ENCODE peak calls at places on chromosomes 6 and 20, in six cellular contexts. B, G, W, P, M and H are unnamed samples.

GRCh38 chr6:69155467-69155866 is 520.4 kb downstream of the ADGRB3 start:
- DNase-seq in P (no peak), B (no peak), W (no peak), G (no peak), M (no peak), H (no peak)

GRCh38 chr6:48490658-48491057 is 379.7 kb upstream of the PTCHD4 start:
- DNase-seq in W (no peak), B (no peak), M (no peak), P (no peak), G (no peak), H (no peak)

GRCh38 chr6:134415194-134415593 is 97.3 kb upstream of the SGK1 start:
- DNase-seq in G (no peak), M (no peak), B (no peak), P (no peak), W (no peak), H (no peak)

GRCh38 chr20:10769700-10770099 is 95.9 kb upstream of the JAG1 start:
- DNase-seq in M (peak; percentile 42), W (no peak), G (no peak), P (no peak), B (no peak), H (no peak)

GRCh38 chr6:15089569-15090144 is 156.2 kb upstream of the JARID2 start:
- DNase-seq in P (no peak), B (no peak), W (peak; percentile 76), M (peak; percentile 89), G (no peak), H (no peak)

GRCh38 chr20:58072695-58073671 is 155.5 kb downstream of the ANKRD60 start:
- DNase-seq in M (no peak), W (no peak), B (no peak), G (no peak), P (no peak), H (no peak)

GRCh38 chr20:5504061-5504739 is 187.4 kb upstream of the PROKR2 start:
- DNase-seq in P (no peak), W (no peak), G (peak; percentile 59), B (no peak), M (no peak), H (no peak)

GRCh38 chr20:63235399-63235983 is at the start of gene BIRC7:
- DNase-seq in P (no peak), G (no peak), M (no peak), B (no peak), W (no peak), H (no peak)

GRCh38 chr6:1890071-1890470 is 280.4 kb downstream of the FOXC1 start:
- DNase-seq in W (no peak), M (peak; percentile 92), B (no peak), G (no peak), P (no peak), H (peak; percentile 94)

GRCh38 chr6:111555041-111555440 is 50.6 kb downstream of the TRAF3IP2 start:
- DNase-seq in G (no peak), W (no peak), M (no peak), B (no peak), P (no peak), H (no peak)

GRCh38 chr6:105566503-105566902 is 163.6 kb upstream of the PREP start:
- DNase-seq in G (no peak), W (no peak), B (no peak), M (no peak), P (no peak), H (no peak)

GRCh38 chr6:108837236-108837971 is 10.8 kb upstream of the ARMC2 start:
- DNase-seq in G (no peak), W (no peak), B (no peak), M (no peak), P (no peak), H (peak; percentile 14)

GRCh38 chr20:18412202-18412901 is 54.5 kb downstream of the DZANK1 start:
- DNase-seq in G (no peak), W (no peak), M (no peak), B (no peak), P (no peak), H (no peak)

GRCh38 chr6:28634406-28634757 is 108.7 kb downstream of the GPX5 start:
- DNase-seq in P (no peak), M (no peak), B (no peak), G (no peak), W (no peak), H (no peak)

GRCh38 chr20:32737371-32738223 is 5.7 kb downstream of the COMMD7 start:
- DNase-seq in M (peak; percentile 41), W (no peak), B (no peak), G (no peak), P (peak; percentile 68), H (peak; percentile 54)

GRCh38 chr6:43964659-43965570 is 162.3 kb downstream of the MRPL14 start:
- DNase-seq in B (no peak), P (no peak), M (no peak), G (no peak), W (no peak), H (no peak)

GRCh38 chr6:90895299-90896164 is 308.7 kb upstream of the MAP3K7 start:
- DNase-seq in P (no peak), M (no peak), G (no peak), B (no peak), W (no peak), H (no peak)

GRCh38 chr6:89287351-89288028 is 27.6 kb downstream of the GABRR2 start:
- DNase-seq in P (no peak), W (no peak), G (no peak), B (no peak), M (no peak), H (no peak)

GRCh38 chr20:4592316-4593148 is 129.2 kb upstream of the PRND start:
- DNase-seq in M (peak; percentile 30), G (peak; percentile 52), P (no peak), B (no peak), W (no peak), H (peak; percentile 22)

GRCh38 chr20:34300809-34301586 is 2.2 kb downstream of the AHCY start:
- DNase-seq in M (no peak), P (no peak), B (no peak), W (no peak), G (no peak), H (no peak)

GRCh38 chr20:63520594-63520938 is at the start of gene PPDPF:
- DNase-seq in P (no peak), B (peak; percentile 75), W (no peak), M (peak; percentile 83), G (peak; percentile 90), H (peak; percentile 78)

GRCh38 chr6:113428702-113429101 is 428.4 kb upstream of the MARCKS start:
- DNase-seq in M (peak; percentile 27), P (no peak), B (no peak), G (no peak), W (no peak), H (no peak)

GRCh38 chr6:27873101-27874030 is 38.8 kb downstream of the OR2B2 start:
- DNase-seq in W (peak; percentile 59), G (no peak), B (no peak), M (peak; percentile 72), P (peak; percentile 80), H (peak; percentile 78)

GRCh38 chr20:23419995-23420901 is 1.0 kb downstream of the NAPB start:
- DNase-seq in B (peak; percentile 32), P (no peak), G (peak; percentile 62), M (peak; percentile 58), W (no peak), H (peak; percentile 70)

GRCh38 chr6:116682334-116682712 is 1.3 kb downstream of the KPNA5 start:
- DNase-seq in G (peak; percentile 31), M (peak; percentile 52), W (no peak), P (no peak), B (no peak), H (peak; percentile 46)

GRCh38 chr6:4936681-4937041 is 67.2 kb downstream of the RPP40 start:
- DNase-seq in B (no peak), P (no peak), G (no peak), W (no peak), M (peak; percentile 62), H (no peak)

GRCh38 chr20:59560588-59561227 is 43.6 kb upstream of the PHACTR3 start:
- DNase-seq in G (no peak), B (no peak), M (no peak), P (no peak), W (no peak), H (peak; percentile 12)

GRCh38 chr6:21413428-21413827 is 180.1 kb upstream of the SOX4 start:
- DNase-seq in P (no peak), W (no peak), G (no peak), M (no peak), B (no peak), H (no peak)

GRCh38 chr6:21137708-21138358 is 455.7 kb upstream of the SOX4 start:
- DNase-seq in P (no peak), G (no peak), M (no peak), W (no peak), B (no peak), H (no peak)

GRCh38 chr6:110561016-110561396 is 84.6 kb upstream of the SLC22A16 start:
- DNase-seq in W (no peak), G (no peak), B (no peak), M (no peak), P (no peak), H (no peak)

GRCh38 chr6:44855562-44856494 is 468.3 kb downstream of the CDC5L start:
- DNase-seq in M (no peak), P (no peak), G (no peak), W (peak; percentile 68), B (no peak), H (no peak)

GRCh38 chr6:12557760-12558159 is 158.8 kb upstream of the PHACTR1 start:
- DNase-seq in M (no peak), G (no peak), B (no peak), P (no peak), W (no peak), H (no peak)

GRCh38 chr20:364905-365794 is 15.4 kb upstream of the TRIB3 start:
- DNase-seq in W (no peak), G (no peak), B (no peak), M (peak; percentile 95), P (no peak), H (peak; percentile 89)

GRCh38 chr6:151154418-151154817 is 85.3 kb upstream of the AKAP12 start:
- DNase-seq in M (peak; percentile 21), W (no peak), P (no peak), B (no peak), G (no peak), H (no peak)

GRCh38 chr6:157804448-157805327 is 18.4 kb upstream of the SNX9 start:
- DNase-seq in B (no peak), M (no peak), W (no peak), P (no peak), G (no peak), H (no peak)